ENCODE peak calls at places on chromosomes 13 and 19, in six cellular contexts. A is stimulated activated CD4-positive, alpha-beta T cell treated with anti-CD3 and anti-CD28 coated beads, Interleukin-15, amount 100 ng/mL, for 1 hour; F is kidney epithelial cell; V is ELF-1; P is HS-5; E is tibial nerve. X is an unnamed sample.

GRCh38 chr13:113588394-113589111 is 4.0 kb downstream of the TFDP1 start:
- DNase-seq in V (no peak), E (no peak), F (no peak), P (no peak), A (no peak), X (no peak)

GRCh38 chr13:59360108-59360507 is 803.6 kb downstream of the DIAPH3 start:
- DNase-seq in E (no peak), F (no peak), A (no peak), V (peak), P (no peak), X (no peak)

GRCh38 chr19:7677664-7678311 is 898 bp downstream of the MCEMP1 start:
- DNase-seq in V (no peak), F (no peak), E (no peak), A (no peak), P (no peak), X (no peak)

GRCh38 chr13:36244073-36244472 is 29.7 kb upstream of the SOHLH2 start:
- DNase-seq in F (no peak), V (no peak), E (no peak), P (no peak), A (no peak), X (no peak)

GRCh38 chr13:49806126-49806536 is 13.6 kb upstream of the KPNA3 start:
- DNase-seq in F (no peak), V (no peak), E (no peak), A (no peak), P (no peak), X (no peak)

GRCh38 chr19:17778621-17779280 is 16.2 kb upstream of the B3GNT3 start:
- DNase-seq in V (peak), F (no peak), A (no peak), P (no peak), E (no peak), X (no peak)

GRCh38 chr13:51590966-51591627 is 6.8 kb downstream of the WDFY2 start:
- DNase-seq in A (no peak), F (no peak), E (no peak), V (peak), P (peak), X (no peak)

GRCh38 chr19:47417746-47418594 is 1.4 kb downstream of the MEIS3 start:
- DNase-seq in A (no peak), P (no peak), V (no peak), E (no peak), F (no peak), X (no peak)

GRCh38 chr19:6767081-6767356 is 216 bp downstream of the SH2D3A start:
- DNase-seq in F (no peak), V (no peak), P (no peak), A (no peak), E (no peak), X (peak)

GRCh38 chr19:958967-959685 is 25.0 kb upstream of the WDR18 start:
- DNase-seq in E (no peak), V (peak), A (no peak), P (no peak), F (peak), X (no peak)

GRCh38 chr13:52925221-52925620 is 76.8 kb upstream of the PCDH8 start:
- DNase-seq in E (no peak), P (no peak), V (no peak), A (no peak), F (no peak), X (no peak)

GRCh38 chr19:43476606-43477005 is 11.2 kb upstream of the LYPD3 start:
- DNase-seq in E (no peak), P (peak), F (peak), A (no peak), V (no peak), X (no peak)

GRCh38 chr19:29942404-29943261 is 594 bp downstream of the URI1 start:
- DNase-seq in V (peak), A (peak), F (no peak), P (no peak), E (no peak), X (peak)

GRCh38 chr13:48660356-48661076 is 6.8 kb downstream of the CYSLTR2 start:
- DNase-seq in A (no peak), F (no peak), E (no peak), V (peak), P (no peak), X (peak)